ENCODE peak calls at places on chromosomes 16 and 17, in nine cellular contexts. L is endodermal cell; K is stimulated activated CD4-positive, alpha-beta T cell treated with anti-CD3 and anti-CD28 coated beads, Interleukin-1b, Interleukin-23, amount 100 ng/mL, for 1 hour; O is Daoy; G is ELR; F is NCI-H1417; R is Caki2; H is RPMI8226; N is posterior vena cava. J is an unnamed sample.

GRCh38 chr17:62724398-62725146 is 83.5 kb downstream of the MARCHF10 start:
- DNase-seq in K (peak; percentile 18), L (peak; percentile 50), R (no peak), O (peak; percentile 48), N (no peak), G (peak; percentile 59), H (peak; percentile 83), F (no peak), J (peak; percentile 22)

GRCh38 chr17:45104907-45105624 is 27.2 kb downstream of the PLCD3 start:
- DNase-seq in L (peak; percentile 62), R (no peak), O (no peak), K (no peak), G (no peak), H (no peak), N (no peak), F (no peak), J (no peak)

GRCh38 chr17:59839646-59840328 is 53.0 kb downstream of the TUBD1 start:
- DNase-seq in H (no peak), F (no peak), G (peak; percentile 39), L (peak; percentile 44), R (peak; percentile 60), N (no peak), K (no peak), O (peak; percentile 36), J (no peak)

GRCh38 chr17:61551255-61551742 is 39.7 kb downstream of the NACA2 start:
- DNase-seq in G (peak; percentile 77), H (peak; percentile 18), F (peak; percentile 29), L (no peak), K (no peak), O (peak; percentile 30), N (no peak), R (peak; percentile 41), J (peak; percentile 44)

GRCh38 chr17:31549121-31549524 is 157.6 kb downstream of the RAB11FIP4 start:
- DNase-seq in O (no peak), K (no peak), H (peak; percentile 48), G (peak; percentile 44), F (peak; percentile 29), L (no peak), N (no peak), R (peak; percentile 39), J (no peak)

GRCh38 chr16:1413684-1414531 is 596 bp downstream of the UNKL start:
- DNase-seq in K (peak; percentile 26), H (peak; percentile 85), F (peak; percentile 56), L (peak; percentile 89), O (peak; percentile 45), N (no peak), G (peak; percentile 49), R (peak; percentile 56), J (peak; percentile 41)

GRCh38 chr17:17737938-17738894 is 57.0 kb downstream of the RAI1 start:
- DNase-seq in N (no peak), F (no peak), H (no peak), G (no peak), K (no peak), O (peak; percentile 69), L (peak; percentile 79), R (peak; percentile 57), J (no peak)

GRCh38 chr16:60151987-60152386 is 1417.9 kb upstream of the GOT2 start:
- DNase-seq in R (peak; percentile 0), O (no peak), N (no peak), G (peak; percentile 31), F (no peak), L (no peak), K (no peak), H (no peak), J (no peak)

GRCh38 chr17:2137342-2138098 is 82.6 kb downstream of the HIC1 start:
- DNase-seq in G (peak; percentile 88), H (no peak), K (no peak), F (peak; percentile 1), O (peak; percentile 79), L (peak; percentile 94), N (no peak), R (peak; percentile 67), J (no peak)

GRCh38 chr16:88543230-88543813 is 26.9 kb upstream of the ZC3H18 start:
- DNase-seq in F (no peak), N (no peak), R (no peak), O (no peak), H (no peak), L (no peak), G (no peak), K (no peak), J (no peak)

GRCh38 chr17:77924757-77925336 is 33.7 kb upstream of the TNRC6C start:
- DNase-seq in O (peak; percentile 36), N (peak; percentile 94), G (no peak), R (no peak), F (peak; percentile 19), L (peak; percentile 97), K (no peak), H (peak; percentile 87), J (no peak)

GRCh38 chr16:2799852-2800226 is 1.6 kb downstream of the PRSS41 start:
- DNase-seq in O (peak; percentile 30), K (no peak), L (peak; percentile 16), H (peak; percentile 3), F (no peak), G (no peak), R (peak; percentile 61), N (peak; percentile 10), J (no peak)

GRCh38 chr16:27642753-27643152 is 92.8 kb downstream of the KATNIP start:
- DNase-seq in R (peak; percentile 14), L (peak; percentile 70), K (no peak), H (peak; percentile 36), O (peak; percentile 28), G (peak; percentile 38), F (no peak), N (peak; percentile 12), J (no peak)

GRCh38 chr16:76780556-76780955 is 410.4 kb upstream of the MON1B start:
- DNase-seq in F (no peak), R (no peak), O (no peak), N (no peak), G (no peak), K (no peak), H (no peak), L (no peak), J (no peak)

GRCh38 chr17:8611135-8611534 is 19.4 kb downstream of the MYH10 start:
- DNase-seq in N (no peak), F (no peak), R (no peak), L (no peak), K (no peak), O (no peak), G (no peak), H (no peak), J (no peak)

GRCh38 chr17:50564916-50565315 is 4.4 kb downstream of the CACNA1G start:
- DNase-seq in K (no peak), F (peak; percentile 24), L (no peak), O (peak; percentile 57), H (no peak), R (no peak), N (peak; percentile 95), G (peak; percentile 59), J (no peak)

GRCh38 chr17:64092111-64092510 is 37.8 kb downstream of the ERN1 start:
- DNase-seq in H (no peak), O (no peak), L (no peak), F (no peak), K (no peak), R (no peak), G (no peak), N (no peak), J (no peak)

GRCh38 chr17:41490022-41490421 is 312 bp upstream of the KRT36 start:
- DNase-seq in H (no peak), R (no peak), L (no peak), O (no peak), K (no peak), G (no peak), N (peak; percentile 22), F (peak; percentile 72), J (no peak)

GRCh38 chr16:83744521-83744981 is 63.2 kb upstream of the HSBP1 start:
- DNase-seq in K (no peak), H (no peak), F (no peak), N (peak; percentile 87), R (peak; percentile 89), L (peak; percentile 67), G (peak; percentile 62), O (peak; percentile 28), J (no peak)

GRCh38 chr17:48522031-48522593 is 8.7 kb downstream of the HOXB1 start:
- DNase-seq in R (peak; percentile 83), K (no peak), N (no peak), O (no peak), G (no peak), H (peak; percentile 11), F (no peak), L (peak; percentile 70), J (peak; percentile 47)

GRCh38 chr16:48918520-48919258 is 308.7 kb upstream of the N4BP1 start:
- DNase-seq in N (no peak), H (no peak), R (peak; percentile 33), O (peak; percentile 12), F (no peak), L (no peak), G (peak; percentile 34), K (no peak), J (no peak)

GRCh38 chr17:70355185-70355584 is 185.9 kb downstream of the KCNJ2 start:
- DNase-seq in O (no peak), L (no peak), G (peak; percentile 16), F (no peak), R (no peak), K (no peak), N (no peak), H (no peak), J (no peak)

GRCh38 chr16:49491736-49492089 is 118.1 kb downstream of the C16orf78 start:
- DNase-seq in F (no peak), N (peak; percentile 79), O (peak; percentile 13), R (no peak), L (peak; percentile 90), H (peak; percentile 15), G (no peak), K (no peak), J (no peak)

GRCh38 chr17:1830288-1830687 is 483 bp downstream of the RPA1 start:
- DNase-seq in G (peak; percentile 25), K (no peak), F (no peak), O (peak; percentile 18), N (no peak), R (peak; percentile 27), L (peak; percentile 77), H (peak; percentile 15), J (no peak)

GRCh38 chr17:7523033-7523432 is 25.8 kb upstream of the TNFSF12 start:
- DNase-seq in O (peak; percentile 34), G (peak; percentile 42), N (no peak), L (peak; percentile 87), H (peak; percentile 32), R (no peak), F (no peak), K (no peak), J (no peak)

GRCh38 chr17:40341808-40342574 is 22.5 kb downstream of the GJD3 start:
- DNase-seq in R (peak; percentile 81), N (peak; percentile 95), F (no peak), L (peak; percentile 96), G (peak; percentile 75), O (peak; percentile 73), H (no peak), K (no peak), J (peak; percentile 74)

GRCh38 chr16:67648764-67649407 is 3.9 kb downstream of the CARMIL2 start:
- DNase-seq in L (peak; percentile 61), R (no peak), G (no peak), O (no peak), K (no peak), H (peak; percentile 2), N (no peak), F (no peak), J (no peak)

GRCh38 chr16:56637814-56638750 is at the start of gene MT1A:
- DNase-seq in N (peak; percentile 96), H (peak; percentile 59), G (peak; percentile 45), R (no peak), K (no peak), L (peak; percentile 88), F (no peak), O (peak; percentile 36), J (no peak)

GRCh38 chr17:48576479-48577309 is 1.5 kb downstream of the HOXB4 start:
- DNase-seq in O (peak; percentile 57), K (no peak), H (no peak), N (peak; percentile 85), R (no peak), G (peak; percentile 57), L (peak; percentile 71), F (no peak), J (no peak)

GRCh38 chr17:17403899-17404576 is 72.8 kb upstream of the MED9 start:
- DNase-seq in K (no peak), N (no peak), R (no peak), G (no peak), H (no peak), O (no peak), F (no peak), L (no peak), J (no peak)

GRCh38 chr16:53053967-53054669 is 673 bp upstream of the CHD9 start:
- DNase-seq in G (no peak), O (peak; percentile 9), H (peak; percentile 77), K (no peak), R (no peak), F (no peak), L (no peak), N (peak; percentile 86), J (no peak)

J was measured in NCI-H2227 treated with DMSO at 0.1 percent for 48 hours.